ENCODE peak calls at places on chromosome 5, in eight cellular contexts. One of them, this sample, is unnamed.

GRCh38 chr5:44388504-44389409 is 463 bp downstream of the FGF10 start:
- DNase-seq in PC-9: no peak
- DNase-seq in psoas muscle: peak; percentile 12
- DNase-seq in thyroid gland: no peak
- DNase-seq in nephron progenitor cell: peak; percentile 58
- DNase-seq in uterus: peak; percentile 17
- DNase-seq in BJ: no peak
- DNase-seq in A549: no peak
- DNase-seq in this sample: no peak

GRCh38 chr5:163135849-163136248 is 301.5 kb upstream of the CCNG1 start:
- DNase-seq in PC-9: no peak
- DNase-seq in nephron progenitor cell: no peak
- DNase-seq in A549: no peak
- DNase-seq in BJ: no peak
- DNase-seq in psoas muscle: no peak
- DNase-seq in uterus: no peak
- DNase-seq in thyroid gland: no peak
- DNase-seq in this sample: no peak

GRCh38 chr5:329758-330149 is 8.2 kb downstream of the AHRR start:
- DNase-seq in uterus: no peak
- DNase-seq in A549: no peak
- DNase-seq in thyroid gland: no peak
- DNase-seq in BJ: no peak
- DNase-seq in PC-9: no peak
- DNase-seq in psoas muscle: no peak
- DNase-seq in nephron progenitor cell: no peak
- DNase-seq in this sample: no peak

GRCh38 chr5:58122157-58122556 is 337.7 kb downstream of the PLK2 start:
- DNase-seq in A549: no peak
- DNase-seq in psoas muscle: no peak
- DNase-seq in nephron progenitor cell: no peak
- DNase-seq in uterus: no peak
- DNase-seq in thyroid gland: no peak
- DNase-seq in PC-9: no peak
- DNase-seq in BJ: no peak
- DNase-seq in this sample: no peak

GRCh38 chr5:35229076-35230042 is 928 bp downstream of the PRLR start:
- DNase-seq in BJ: no peak
- DNase-seq in nephron progenitor cell: peak; percentile 39
- DNase-seq in psoas muscle: no peak
- DNase-seq in A549: peak; percentile 23
- DNase-seq in uterus: peak; percentile 59
- DNase-seq in PC-9: no peak
- DNase-seq in thyroid gland: peak; percentile 36
- DNase-seq in this sample: no peak

GRCh38 chr5:88390007-88390385 is 121.4 kb upstream of the TMEM161B start:
- DNase-seq in PC-9: no peak
- DNase-seq in BJ: no peak
- DNase-seq in nephron progenitor cell: no peak
- DNase-seq in thyroid gland: no peak
- DNase-seq in psoas muscle: no peak
- DNase-seq in uterus: no peak
- DNase-seq in A549: no peak
- DNase-seq in this sample: no peak

GRCh38 chr5:143921525-143922311 is 109.8 kb downstream of the HMHB1 start:
- DNase-seq in nephron progenitor cell: no peak
- DNase-seq in BJ: peak; percentile 91
- DNase-seq in psoas muscle: no peak
- DNase-seq in uterus: no peak
- DNase-seq in thyroid gland: no peak
- DNase-seq in PC-9: peak; percentile 92
- DNase-seq in A549: peak; percentile 70
- DNase-seq in this sample: no peak

GRCh38 chr5:167261309-167262100 is 1029.9 kb upstream of the WWC1 start:
- DNase-seq in nephron progenitor cell: no peak
- DNase-seq in thyroid gland: no peak
- DNase-seq in uterus: no peak
- DNase-seq in A549: peak; percentile 26
- DNase-seq in psoas muscle: no peak
- DNase-seq in PC-9: no peak
- DNase-seq in BJ: no peak
- DNase-seq in this sample: no peak

GRCh38 chr5:38413696-38414095 is 142.8 kb downstream of the LIFR start:
- DNase-seq in psoas muscle: no peak
- DNase-seq in A549: no peak
- DNase-seq in PC-9: no peak
- DNase-seq in thyroid gland: no peak
- DNase-seq in nephron progenitor cell: no peak
- DNase-seq in uterus: no peak
- DNase-seq in BJ: no peak
- DNase-seq in this sample: no peak

GRCh38 chr5:55416306-55416705 is 108.5 kb downstream of the MTREX start:
- DNase-seq in nephron progenitor cell: no peak
- DNase-seq in thyroid gland: no peak
- DNase-seq in uterus: no peak
- DNase-seq in BJ: no peak
- DNase-seq in psoas muscle: no peak
- DNase-seq in PC-9: no peak
- DNase-seq in A549: no peak
- DNase-seq in this sample: no peak

GRCh38 chr5:55187370-55187769 is 14.4 kb upstream of the CDC20B start:
- DNase-seq in psoas muscle: no peak
- DNase-seq in uterus: no peak
- DNase-seq in A549: peak; percentile 36
- DNase-seq in nephron progenitor cell: no peak
- DNase-seq in thyroid gland: no peak
- DNase-seq in BJ: no peak
- DNase-seq in PC-9: peak; percentile 54
- DNase-seq in this sample: no peak

GRCh38 chr5:62720036-62720441 is 141.4 kb downstream of the LRRC70 start:
- DNase-seq in thyroid gland: peak; percentile 31
- DNase-seq in nephron progenitor cell: peak; percentile 61
- DNase-seq in A549: peak; percentile 36
- DNase-seq in PC-9: no peak
- DNase-seq in psoas muscle: no peak
- DNase-seq in uterus: no peak
- DNase-seq in BJ: no peak
- DNase-seq in this sample: no peak

GRCh38 chr5:103511554-103511885 is 51.1 kb downstream of the NUDT12 start:
- DNase-seq in psoas muscle: no peak
- DNase-seq in uterus: no peak
- DNase-seq in nephron progenitor cell: no peak
- DNase-seq in thyroid gland: no peak
- DNase-seq in PC-9: no peak
- DNase-seq in A549: peak; percentile 76
- DNase-seq in BJ: peak; percentile 22
- DNase-seq in this sample: no peak

GRCh38 chr5:61301820-61302563 is 30.1 kb upstream of the ZSWIM6 start:
- DNase-seq in thyroid gland: peak; percentile 70
- DNase-seq in A549: peak; percentile 96
- DNase-seq in PC-9: peak; percentile 99
- DNase-seq in BJ: peak; percentile 95
- DNase-seq in nephron progenitor cell: no peak
- DNase-seq in uterus: no peak
- DNase-seq in psoas muscle: peak; percentile 70
- DNase-seq in this sample: no peak

GRCh38 chr5:61020415-61020814 is 75.4 kb downstream of the NDUFAF2 start:
- DNase-seq in A549: peak; percentile 48
- DNase-seq in thyroid gland: peak; percentile 15
- DNase-seq in uterus: no peak
- DNase-seq in nephron progenitor cell: no peak
- DNase-seq in PC-9: no peak
- DNase-seq in psoas muscle: peak; percentile 19
- DNase-seq in BJ: no peak
- DNase-seq in this sample: no peak

GRCh38 chr5:116062352-116062751 is 22.5 kb upstream of the COMMD10 start:
- DNase-seq in BJ: no peak
- DNase-seq in PC-9: no peak
- DNase-seq in nephron progenitor cell: no peak
- DNase-seq in A549: peak; percentile 27
- DNase-seq in uterus: no peak
- DNase-seq in thyroid gland: no peak
- DNase-seq in psoas muscle: no peak
- DNase-seq in this sample: no peak
- TF ChIP-seq CTCF in BJ: no peak
- TF ChIP-seq CTCF in PC-9: no peak
- TF ChIP-seq CTCF in nephron progenitor cell: no peak
- TF ChIP-seq CTCF in A549: no peak
- TF ChIP-seq CTCF in uterus: no peak
- TF ChIP-seq CTCF in thyroid gland: no peak
- TF ChIP-seq CTCF in psoas muscle: no peak
- TF ChIP-seq CTCF in this sample: no peak

GRCh38 chr5:31675472-31675871 is 36.5 kb downstream of the PDZD2 start:
- DNase-seq in uterus: no peak
- DNase-seq in thyroid gland: no peak
- DNase-seq in nephron progenitor cell: no peak
- DNase-seq in BJ: no peak
- DNase-seq in psoas muscle: no peak
- DNase-seq in PC-9: no peak
- DNase-seq in A549: no peak
- DNase-seq in this sample: no peak

GRCh38 chr5:31678180-31678579 is 39.2 kb downstream of the PDZD2 start:
- DNase-seq in A549: no peak
- DNase-seq in BJ: no peak
- DNase-seq in PC-9: no peak
- DNase-seq in uterus: no peak
- DNase-seq in psoas muscle: no peak
- DNase-seq in nephron progenitor cell: no peak
- DNase-seq in thyroid gland: no peak
- DNase-seq in this sample: no peak

GRCh38 chr5:31682847-31683246 is 43.9 kb downstream of the PDZD2 start:
- DNase-seq in A549: no peak
- DNase-seq in uterus: no peak
- DNase-seq in BJ: no peak
- DNase-seq in PC-9: no peak
- DNase-seq in nephron progenitor cell: peak; percentile 20
- DNase-seq in psoas muscle: no peak
- DNase-seq in thyroid gland: no peak
- DNase-seq in this sample: no peak

DNA sequence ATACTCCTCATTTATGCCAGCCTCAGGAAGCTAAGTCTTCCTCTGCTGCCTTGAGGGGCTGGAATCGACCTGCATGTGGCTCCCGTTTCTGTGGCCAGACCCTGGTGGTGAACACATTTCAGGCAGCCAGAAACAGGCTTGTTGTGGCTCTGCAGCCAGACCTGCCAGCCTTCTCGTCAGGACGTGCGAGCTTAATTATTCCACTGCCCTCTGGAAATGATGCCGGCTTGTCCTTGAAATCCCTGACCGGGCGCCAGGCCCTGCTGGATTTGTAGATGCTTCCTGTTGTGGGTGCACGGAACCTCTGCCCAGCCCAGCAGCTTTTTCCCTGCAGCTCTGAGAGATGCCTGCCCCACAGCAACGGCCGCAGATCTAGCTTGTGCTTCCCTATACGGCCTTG is 41.6 kb downstream of the PDZD2 start:
- DNase-seq in PC-9: no peak
- DNase-seq in nephron progenitor cell: no peak
- DNase-seq in A549: no peak
- DNase-seq in psoas muscle: no peak
- DNase-seq in uterus: no peak
- DNase-seq in thyroid gland: no peak
- DNase-seq in BJ: no peak
- DNase-seq in this sample: no peak
- TF ChIP-seq CTCF in PC-9: no peak
- TF ChIP-seq CTCF in nephron progenitor cell: no peak
- TF ChIP-seq CTCF in A549: no peak
- TF ChIP-seq CTCF in psoas muscle: no peak
- TF ChIP-seq CTCF in uterus: no peak
- TF ChIP-seq CTCF in thyroid gland: no peak
- TF ChIP-seq CTCF in BJ: no peak
- TF ChIP-seq CTCF in this sample: no peak

DNA sequence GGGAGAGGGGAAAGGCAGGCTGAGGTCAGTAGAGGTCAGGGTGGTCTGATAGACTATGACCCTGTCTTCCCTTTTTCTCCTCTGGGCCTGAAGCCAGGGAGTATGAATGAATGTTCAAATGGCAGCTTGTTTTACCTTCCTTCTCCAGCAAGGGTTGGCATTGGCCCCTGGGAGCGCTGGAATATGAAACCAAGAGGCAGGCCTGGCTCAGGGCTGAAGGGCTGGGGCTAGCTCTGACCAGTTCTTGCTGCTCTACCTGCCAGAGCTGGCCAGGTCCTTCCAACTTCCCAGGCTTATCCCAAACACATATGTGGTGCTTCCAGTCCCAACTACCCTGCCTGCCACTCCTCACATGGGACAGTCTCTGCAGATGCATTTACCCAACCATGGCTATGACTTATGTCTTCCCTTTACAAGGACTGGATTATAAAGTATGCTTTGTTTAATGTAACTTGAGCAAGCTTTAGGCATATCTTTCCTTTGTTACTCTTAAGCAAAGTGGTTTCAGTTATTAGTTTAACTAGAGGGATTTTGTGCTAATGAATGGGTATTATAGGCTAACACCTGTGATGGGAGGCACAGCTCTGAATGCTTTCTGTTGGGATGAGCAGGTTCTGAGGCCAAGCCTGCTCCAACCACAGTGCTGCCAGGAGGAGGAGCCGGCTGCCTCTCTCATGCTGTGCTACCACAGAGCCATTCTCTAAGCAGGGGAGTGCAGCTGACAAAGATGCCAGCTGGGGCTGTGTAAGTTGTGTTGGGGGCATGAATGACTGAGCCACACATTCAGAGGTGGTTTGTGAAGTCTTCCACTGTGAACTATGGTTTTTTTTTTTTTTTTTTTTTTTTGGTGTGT is 6.1 kb downstream of the CCNI2 start:
- DNase-seq in PC-9: no peak
- DNase-seq in nephron progenitor cell: no peak
- DNase-seq in psoas muscle: no peak
- DNase-seq in A549: peak; percentile 18
- DNase-seq in BJ: no peak
- DNase-seq in thyroid gland: peak; percentile 72
- DNase-seq in uterus: no peak
- DNase-seq in this sample: peak; percentile 75
- TF ChIP-seq CTCF in PC-9: no peak
- TF ChIP-seq CTCF in nephron progenitor cell: no peak
- TF ChIP-seq CTCF in psoas muscle: no peak
- TF ChIP-seq CTCF in A549: no peak
- TF ChIP-seq CTCF in BJ: peak; percentile 14
- TF ChIP-seq CTCF in thyroid gland: no peak
- TF ChIP-seq CTCF in uterus: no peak
- TF ChIP-seq CTCF in this sample: no peak

DNA sequence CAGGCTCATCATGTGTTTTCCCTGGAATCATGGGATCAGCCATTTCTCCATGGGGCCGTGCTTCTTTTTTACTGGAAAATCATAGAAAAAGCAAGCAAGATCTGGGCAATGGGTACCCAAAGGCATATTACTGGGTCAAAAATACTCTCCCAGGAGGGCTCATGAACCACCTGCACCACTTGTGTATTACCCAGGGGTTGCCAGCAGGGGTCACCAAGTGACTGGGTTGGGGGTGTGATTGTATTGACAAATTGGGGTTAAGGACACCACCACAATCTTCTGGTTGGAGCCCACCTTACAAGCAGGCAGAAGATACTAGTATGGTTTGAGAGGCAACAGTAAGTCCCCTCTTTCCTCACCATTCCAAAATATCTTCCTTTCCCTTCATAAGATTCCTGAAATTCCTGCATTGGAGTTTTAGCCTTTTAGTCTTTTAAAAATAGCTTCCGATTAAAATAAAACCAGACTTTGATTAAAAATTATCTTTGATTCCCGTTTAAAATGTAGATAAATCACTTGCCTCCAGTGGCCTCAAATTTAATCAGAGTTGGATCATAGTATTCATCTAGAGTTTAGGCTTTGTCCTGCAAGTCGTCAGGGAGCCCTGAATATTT is 603.3 kb downstream of the KIF4B start:
- DNase-seq in A549: peak; percentile 43
- DNase-seq in psoas muscle: peak; percentile 19
- DNase-seq in uterus: no peak
- DNase-seq in thyroid gland: peak; percentile 33
- DNase-seq in PC-9: no peak
- DNase-seq in nephron progenitor cell: peak; percentile 74
- DNase-seq in BJ: no peak
- DNase-seq in this sample: no peak
- TF ChIP-seq CTCF in A549: peak; percentile 76
- TF ChIP-seq CTCF in psoas muscle: peak; percentile 76
- TF ChIP-seq CTCF in uterus: no peak
- TF ChIP-seq CTCF in thyroid gland: peak; percentile 41
- TF ChIP-seq CTCF in PC-9: peak; percentile 72
- TF ChIP-seq CTCF in nephron progenitor cell: peak; percentile 81
- TF ChIP-seq CTCF in BJ: peak; percentile 71
- TF ChIP-seq CTCF in this sample: peak; percentile 59

This sample was measured in osteocyte.